ENCODE peak calls at places on chromosomes 2 and 18, in four cellular contexts. R is pulmonary artery endothelial cell, C is osteoblast, J is HS-27A. I is an unnamed sample.

GRCh38 chr2:16318051-16318450 is 347.6 kb downstream of the CYRIA start:
- DNase-seq in R (no peak), C (no peak), J (no peak), I (no peak)

GRCh38 chr2:197165020-197165419 is 145.6 kb downstream of the ANKRD44 start:
- DNase-seq in R (no peak), C (no peak), J (no peak), I (no peak)

GRCh38 chr2:150587547-150588209 is 100.2 kb upstream of the RND3 start:
- DNase-seq in R (no peak), C (no peak), J (no peak), I (no peak)

GRCh38 chr2:96098900-96099590 is 17.3 kb downstream of the ADRA2B start:
- DNase-seq in R (no peak), C (peak; percentile 60), J (no peak), I (no peak)

GRCh38 chr2:23330214-23330613 is 54.8 kb upstream of the KLHL29 start:
- DNase-seq in R (no peak), C (no peak), J (no peak), I (no peak)

GRCh38 chr18:6776193-6776592 is 46.7 kb downstream of the ARHGAP28 start:
- DNase-seq in R (no peak), C (peak; percentile 22), J (no peak), I (no peak)

GRCh38 chr18:23916338-23916737 is 98.2 kb upstream of the TTC39C start:
- DNase-seq in R (no peak), C (no peak), J (no peak), I (no peak)

GRCh38 chr18:49285627-49286026 is 174.8 kb downstream of the DYM start:
- DNase-seq in R (no peak), C (no peak), J (no peak), I (no peak)

GRCh38 chr2:61178603-61179545 is 16.9 kb downstream of the C2orf74 start:
- DNase-seq in R (no peak), C (peak; percentile 65), J (no peak), I (no peak)

I was measured in glomerular endothelial cell.